ENCODE peak calls at places on chromosomes 16 and 17, in four cellular contexts. E is fibroblast of the aortic adventitia, M is dermis microvascular lymphatic vessel endothelial cell, G is H7. C is an unnamed sample.

GRCh38 chr16:88306860-88307545 is 75.8 kb upstream of the ZNF469 start:
- DNase-seq in E (peak), M (no peak), G (no peak), C (no peak)

GRCh38 chr16:85129846-85130706 is 17.8 kb upstream of the CIBAR2 start:
- DNase-seq in E (peak), M (no peak), G (no peak), C (no peak)

GRCh38 chr17:80449930-80450576 is 26.4 kb downstream of the NPTX1 start:
- DNase-seq in E (no peak), M (no peak), G (no peak), C (no peak)

GRCh38 chr17:17716837-17717523 is 35.7 kb downstream of the RAI1 start:
- DNase-seq in E (no peak), M (no peak), G (no peak), C (no peak)

GRCh38 chr16:9034056-9034455 is 57.4 kb upstream of the HAPSTR1 start:
- DNase-seq in E (no peak), M (peak), G (no peak), C (no peak)

GRCh38 chr17:54992797-54993639 is 24.5 kb downstream of the STXBP4 start:
- DNase-seq in E (peak), M (peak), G (peak), C (no peak)

GRCh38 chr17:73715714-73716113 is 71.5 kb upstream of the SDK2 start:
- DNase-seq in E (no peak), M (no peak), G (peak), C (no peak)

GRCh38 chr17:65170839-65171238 is 33.7 kb downstream of the RGS9 start:
- DNase-seq in E (peak), M (peak), G (no peak), C (no peak)

GRCh38 chr17:83174859-83175550 is 95.6 kb downstream of the METRNL start:
- DNase-seq in E (no peak), M (no peak), G (no peak), C (no peak)

GRCh38 chr17:39153541-39154111 is 2.2 kb upstream of the PLXDC1 start:
- DNase-seq in E (peak), M (peak), G (peak), C (peak)

GRCh38 chr17:57259817-57260216 is 3.5 kb downstream of the MSI2 start:
- DNase-seq in E (no peak), M (no peak), G (no peak), C (no peak)

GRCh38 chr17:31877341-31877740 is 18.3 kb upstream of the COPRS start:
- DNase-seq in E (no peak), M (no peak), G (no peak), C (no peak)

GRCh38 chr17:2067559-2067958 is 12.7 kb downstream of the HIC1 start:
- DNase-seq in E (peak), M (no peak), G (no peak), C (no peak)

GRCh38 chr17:36183001-36183810 is 6.8 kb upstream of the TBC1D3B start:
- DNase-seq in E (peak), M (no peak), G (peak), C (peak)

GRCh38 chr16:318628-319027 is 33.9 kb downstream of the AXIN1 start:
- DNase-seq in E (no peak), M (no peak), G (peak), C (peak)

GRCh38 chr17:2487306-2487705 is 24.4 kb downstream of the METTL16 start:
- DNase-seq in E (no peak), M (no peak), G (no peak), C (no peak)

GRCh38 chr17:40956401-40957254 is 10.1 kb downstream of the KRT39 start:
- DNase-seq in E (peak), M (no peak), G (no peak), C (no peak)

GRCh38 chr16:88779406-88780099 is 5.5 kb downstream of the PIEZO1 start:
- DNase-seq in E (peak), M (no peak), G (no peak), C (no peak)

GRCh38 chr16:89174055-89174827 is 2.7 kb downstream of the CDH15 start:
- DNase-seq in E (no peak), M (no peak), G (no peak), C (peak)

GRCh38 chr17:6173653-6174052 is 103.5 kb downstream of the WSCD1 start:
- DNase-seq in E (no peak), M (no peak), G (no peak), C (no peak)

GRCh38 chr16:69077251-69077650 is 28.2 kb upstream of the HAS3 start:
- DNase-seq in E (peak), M (no peak), G (no peak), C (no peak)

GRCh38 chr17:7932483-7932891 is 481 bp downstream of the CNTROB start:
- DNase-seq in E (peak), M (no peak), G (peak), C (peak)

GRCh38 chr17:12421077-12421476 is 244.6 kb upstream of the MYOCD start:
- DNase-seq in E (no peak), M (no peak), G (no peak), C (no peak)

GRCh38 chr16:67548265-67549126 is 13.8 kb upstream of the CTCF start:
- DNase-seq in E (no peak), M (peak), G (peak), C (no peak)

GRCh38 chr16:88437367-88437964 is 15.6 kb upstream of the ZFPM1 start:
- DNase-seq in E (no peak), M (no peak), G (no peak), C (peak)

GRCh38 chr16:54986404-54986803 is 55.7 kb downstream of the IRX5 start:
- DNase-seq in E (no peak), M (no peak), G (peak), C (no peak)

GRCh38 chr16:9225527-9226316 is 134.3 kb downstream of the HAPSTR1 start:
- DNase-seq in E (no peak), M (no peak), G (peak), C (peak)

GRCh38 chr17:59561042-59561441 is 4.4 kb upstream of the DHX40 start:
- DNase-seq in E (peak), M (no peak), G (peak), C (peak)

GRCh38 chr17:61389670-61390478 is 9.8 kb upstream of the TBX2 start:
- DNase-seq in E (peak), M (no peak), G (peak), C (peak)

GRCh38 chr17:8835631-8836364 is 31.7 kb downstream of the PIK3R6 start:
- DNase-seq in E (no peak), M (no peak), G (no peak), C (no peak)

GRCh38 chr16:11759163-11759834 is 16.6 kb upstream of the TXNDC11 start:
- DNase-seq in E (no peak), M (no peak), G (no peak), C (no peak)

GRCh38 chr17:40554646-40555295 is 10.5 kb downstream of the CCR7 start:
- DNase-seq in E (no peak), M (no peak), G (peak), C (peak)